ENCODE peak calls at places on chromosomes 12 and 14, in five cellular contexts. N is effector memory CD4-positive, alpha-beta T cell; B is endodermal cell; Y is CD4-positive, alpha-beta memory T cell; C is CD8-positive, alpha-beta T cell. E is an unnamed sample.

GRCh38 chr14:79825046-79825521 is 386.2 kb downstream of the DIO2 start:
- DNase-seq in N (no peak), B (no peak), Y (no peak), C (no peak), E (no peak)

GRCh38 chr12:42961395-42961794 is 371.8 kb upstream of the PRICKLE1 start:
- DNase-seq in N (no peak), B (no peak), Y (no peak), C (no peak), E (no peak)

GRCh38 chr12:28209782-28210181 is 19.5 kb downstream of the CCDC91 start:
- DNase-seq in N (no peak), B (no peak), Y (no peak), C (no peak), E (peak; percentile 19)

GRCh38 chr12:94211011-94211410 is 62.6 kb downstream of the PLXNC1 start:
- DNase-seq in N (no peak), B (peak; percentile 15), Y (no peak), C (no peak), E (no peak)

GRCh38 chr14:20606190-20606901 is 15.2 kb upstream of the RNASE12 start:
- DNase-seq in N (no peak), B (peak; percentile 84), Y (no peak), C (no peak), E (no peak)

GRCh38 chr14:24398943-24399801 is at the start of gene NYNRIN:
- DNase-seq in N (no peak), B (peak; percentile 85), Y (peak; percentile 24), C (peak; percentile 15), E (peak; percentile 15)

GRCh38 chr12:19527876-19528275 is 88.6 kb downstream of the AEBP2 start:
- DNase-seq in N (no peak), B (no peak), Y (no peak), C (no peak), E (no peak)

GRCh38 chr12:122406701-122407154 is 15.7 kb downstream of the CLIP1 start:
- DNase-seq in N (no peak), B (no peak), Y (no peak), C (no peak), E (no peak)

GRCh38 chr12:49059385-49060232 is 985 bp downstream of the KMT2D start:
- DNase-seq in N (no peak), B (peak; percentile 67), Y (no peak), C (no peak), E (no peak)

GRCh38 chr12:15700595-15700994 is 88.6 kb downstream of the EPS8 start:
- DNase-seq in N (no peak), B (no peak), Y (no peak), C (no peak), E (no peak)
- H3K27ac ChIP-seq in N (no peak overlapping the region), B (no peak overlapping the region), Y (no peak overlapping the region), C (no peak overlapping the region), E (no peak overlapping the region)

GRCh38 chr14:106518054-106518943 is 991.9 kb downstream of the TMEM121 start:
- DNase-seq in N (peak; percentile 52), B (no peak), Y (peak; percentile 79), C (peak; percentile 81), E (peak; percentile 47)

GRCh38 chr14:106511411-106512198 is 985.2 kb downstream of the TMEM121 start:
- DNase-seq in N (no peak), B (no peak), Y (no peak), C (no peak), E (no peak)

GRCh38 chr14:106509795-106510194 is 983.4 kb downstream of the TMEM121 start:
- DNase-seq in N (no peak), B (no peak), Y (no peak), C (no peak), E (no peak)

GRCh38 chr14:106509176-106509575 is 982.8 kb downstream of the TMEM121 start:
- DNase-seq in N (no peak), B (no peak), Y (no peak), C (no peak), E (no peak)

GRCh38 chr14:106513302-106513701 is 986.9 kb downstream of the TMEM121 start:
- DNase-seq in N (no peak), B (no peak), Y (no peak), C (no peak), E (no peak)
- H3K9me3 ChIP-seq in N (no peaks in the 10 kb centered on the region), B (peaks cover 93% of the 10 kb centered on the region), Y (no peaks in the 10 kb centered on the region), C (no peaks in the 10 kb centered on the region), E (no peaks in the 10 kb centered on the region)

GRCh38 chr12:108714866-108715265 is 16.5 kb downstream of the CORO1C start:
- DNase-seq in N (no peak), B (no peak), Y (no peak), C (no peak), E (no peak)
- H3K27ac ChIP-seq in N (no peak overlapping the region), B (no peak overlapping the region), Y (no peak overlapping the region), C (no peak overlapping the region), E (no peak overlapping the region)

GRCh38 chr12:13724136-13724535 is 257.3 kb downstream of the GRIN2B start:
- DNase-seq in N (no peak), B (no peak), Y (no peak), C (no peak), E (no peak)

GRCh38 chr12:13725049-13725448 is 256.4 kb downstream of the GRIN2B start:
- DNase-seq in N (no peak), B (no peak), Y (no peak), C (no peak), E (no peak)

DNA sequence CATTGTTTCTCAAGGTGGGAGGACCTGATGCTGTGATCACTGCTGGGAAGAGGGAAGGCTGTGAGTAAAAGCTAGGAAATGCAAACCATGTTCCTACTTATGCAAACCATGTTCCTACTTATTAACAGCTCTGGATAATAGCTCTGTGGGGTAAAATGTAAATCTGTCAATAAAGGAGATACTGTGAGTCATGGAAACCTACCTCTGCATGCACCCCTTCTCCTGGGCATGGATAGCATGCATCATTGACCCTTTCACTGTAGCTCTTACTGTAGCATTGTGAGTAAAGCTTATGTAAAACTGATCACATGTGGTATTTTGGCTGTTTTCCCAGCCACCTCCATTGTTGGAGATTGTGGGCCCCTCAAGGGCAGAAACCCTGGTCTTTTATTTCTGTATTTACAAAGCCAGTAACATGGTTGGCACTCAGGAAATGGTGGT is 253.7 kb downstream of the GRIN2B start:
- DNase-seq in N (no peak), B (peak; percentile 63), Y (no peak), C (no peak), E (no peak)
- H3K9me3 ChIP-seq in N (no peaks in the 10 kb centered on the region), B (no peaks in the 10 kb centered on the region), Y (no peaks in the 10 kb centered on the region), C (no peaks in the 10 kb centered on the region), E (no peaks in the 10 kb centered on the region)

GRCh38 chr12:56838602-56839488 is 75.7 kb downstream of the HSD17B6 start:
- DNase-seq in N (no peak), B (no peak), Y (no peak), C (no peak), E (no peak)

GRCh38 chr12:56833780-56834179 is 70.7 kb downstream of the HSD17B6 start:
- DNase-seq in N (no peak), B (no peak), Y (no peak), C (no peak), E (no peak)

GRCh38 chr12:56836800-56837663 is 73.9 kb downstream of the HSD17B6 start:
- DNase-seq in N (no peak), B (no peak), Y (peak; percentile 13), C (peak; percentile 9), E (no peak)

GRCh38 chr12:56834886-56835285 is 71.8 kb downstream of the HSD17B6 start:
- DNase-seq in N (no peak), B (no peak), Y (no peak), C (no peak), E (no peak)

DNA sequence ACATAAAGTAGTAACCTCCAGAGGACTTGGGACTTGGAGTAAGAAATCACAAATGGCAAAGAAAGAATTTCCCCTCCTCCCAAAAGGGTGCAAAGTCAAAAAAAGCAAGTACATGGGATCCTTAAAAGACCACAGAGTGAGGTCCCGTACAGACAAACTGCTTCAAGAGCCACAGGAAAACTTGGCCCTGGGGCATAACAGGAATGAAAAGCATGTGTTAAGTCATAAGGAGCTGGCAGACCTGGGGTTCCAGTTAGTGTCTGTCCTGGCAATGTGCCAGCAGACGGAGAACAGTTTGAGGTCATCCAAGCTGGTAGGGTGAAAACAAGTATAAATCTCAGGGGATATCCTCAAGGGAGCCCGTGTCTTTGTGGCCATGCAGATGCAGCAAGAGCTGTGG is 73.2 kb downstream of the HSD17B6 start:
- DNase-seq in N (no peak), B (no peak), Y (no peak), C (no peak), E (no peak)
- H3K27ac ChIP-seq in N (no peak overlapping the region), B (no peak overlapping the region), Y (no peak overlapping the region), C (no peak overlapping the region), E (no peak overlapping the region)

E was measured in CD4-positive, CD25-positive, alpha-beta regulatory T cell.